ENCODE peak calls at places on chromosomes 13 and 19, in four cellular contexts. One of them, this sample, is unnamed.
A peak's percentile ranks its signal among the peaks of the same experiment; 100 is the strongest.

GRCh38 chr13:54953786-54954185 is 1925.2 kb downstream of the OLFM4 start:
- DNase-seq in endothelial cell of umbilical vein: no peak
- DNase-seq in IMR-90: no peak
- DNase-seq in K562: no peak
- DNase-seq in this sample: peak; percentile 9

GRCh38 chr13:110652231-110652730 is 36.9 kb downstream of the NAXD start:
- DNase-seq in endothelial cell of umbilical vein: no peak
- DNase-seq in IMR-90: no peak
- DNase-seq in K562: no peak
- DNase-seq in this sample: no peak

GRCh38 chr13:38262211-38262610 is 87.4 kb upstream of the UFM1 start:
- DNase-seq in endothelial cell of umbilical vein: no peak
- DNase-seq in IMR-90: no peak
- DNase-seq in K562: no peak
- DNase-seq in this sample: no peak

GRCh38 chr19:19642506-19643157 is 825 bp downstream of the GMIP start:
- DNase-seq in endothelial cell of umbilical vein: peak; percentile 16
- DNase-seq in IMR-90: no peak
- DNase-seq in K562: peak; percentile 37
- DNase-seq in this sample: no peak

GRCh38 chr19:41218615-41219507 is at the start of gene AXL:
- DNase-seq in endothelial cell of umbilical vein: peak; percentile 73
- DNase-seq in IMR-90: peak; percentile 86
- DNase-seq in K562: peak; percentile 42
- DNase-seq in this sample: peak; percentile 98

GRCh38 chr19:49851456-49852259 is 699 bp downstream of the PTOV1 start:
- DNase-seq in endothelial cell of umbilical vein: peak; percentile 37
- DNase-seq in IMR-90: no peak
- DNase-seq in K562: peak; percentile 86
- DNase-seq in this sample: no peak

GRCh38 chr19:2040647-2041435 is 10.2 kb downstream of the MKNK2 start:
- DNase-seq in endothelial cell of umbilical vein: no peak
- DNase-seq in IMR-90: no peak
- DNase-seq in K562: no peak
- DNase-seq in this sample: no peak

GRCh38 chr13:93397619-93398018 is 171.0 kb downstream of the GPC6 start:
- DNase-seq in endothelial cell of umbilical vein: no peak
- DNase-seq in IMR-90: no peak
- DNase-seq in K562: no peak
- DNase-seq in this sample: no peak

GRCh38 chr13:51614350-51614786 is 30.1 kb downstream of the WDFY2 start:
- DNase-seq in endothelial cell of umbilical vein: no peak
- DNase-seq in IMR-90: no peak
- DNase-seq in K562: no peak
- DNase-seq in this sample: no peak

GRCh38 chr19:1057185-1057857 is 9.6 kb upstream of the ARHGAP45 start:
- DNase-seq in endothelial cell of umbilical vein: peak; percentile 29
- DNase-seq in IMR-90: peak; percentile 67
- DNase-seq in K562: no peak
- DNase-seq in this sample: no peak

GRCh38 chr13:109738298-109738746 is 48.1 kb downstream of the IRS2 start:
- DNase-seq in endothelial cell of umbilical vein: no peak
- DNase-seq in IMR-90: no peak
- DNase-seq in K562: no peak
- DNase-seq in this sample: peak; percentile 32

GRCh38 chr19:41288898-41289505 is 21.0 kb upstream of the CCDC97 start:
- DNase-seq in endothelial cell of umbilical vein: no peak
- DNase-seq in IMR-90: no peak
- DNase-seq in K562: no peak
- DNase-seq in this sample: no peak

GRCh38 chr19:40908981-40909380 is 26.9 kb upstream of the CYP2A7 start:
- DNase-seq in endothelial cell of umbilical vein: peak; percentile 49
- DNase-seq in IMR-90: no peak
- DNase-seq in K562: no peak
- DNase-seq in this sample: no peak

GRCh38 chr13:110450941-110451340 is 110.6 kb downstream of the RAB20 start:
- DNase-seq in endothelial cell of umbilical vein: no peak
- DNase-seq in IMR-90: no peak
- DNase-seq in K562: no peak
- DNase-seq in this sample: no peak

GRCh38 chr13:21130116-21130515 is 46.2 kb downstream of the SKA3 start:
- DNase-seq in endothelial cell of umbilical vein: no peak
- DNase-seq in IMR-90: no peak
- DNase-seq in K562: no peak
- DNase-seq in this sample: no peak

GRCh38 chr13:106036870-106037269 is 498.6 kb downstream of the EFNB2 start:
- DNase-seq in endothelial cell of umbilical vein: no peak
- DNase-seq in IMR-90: no peak
- DNase-seq in K562: no peak
- DNase-seq in this sample: no peak

GRCh38 chr19:27652281-27652680 is 1560.7 kb downstream of the UQCRFS1 start:
- DNase-seq in endothelial cell of umbilical vein: no peak
- DNase-seq in IMR-90: no peak
- DNase-seq in K562: no peak
- DNase-seq in this sample: no peak

GRCh38 chr19:3149526-3150505 is 14.0 kb downstream of the GNA15 start:
- DNase-seq in endothelial cell of umbilical vein: no peak
- DNase-seq in IMR-90: no peak
- DNase-seq in K562: no peak
- DNase-seq in this sample: no peak

GRCh38 chr19:11194657-11195056 is 2.7 kb downstream of the KANK2 start:
- DNase-seq in endothelial cell of umbilical vein: no peak
- DNase-seq in IMR-90: peak; percentile 23
- DNase-seq in K562: no peak
- DNase-seq in this sample: no peak

GRCh38 chr19:29211562-29212416 is 1.2 kb downstream of the UQCRFS1 start:
- DNase-seq in endothelial cell of umbilical vein: no peak
- DNase-seq in IMR-90: peak; percentile 12
- DNase-seq in K562: peak; percentile 18
- DNase-seq in this sample: no peak

GRCh38 chr19:46713781-46714522 is 3.0 kb downstream of the PRKD2 start:
- DNase-seq in endothelial cell of umbilical vein: peak; percentile 85
- DNase-seq in IMR-90: peak; percentile 63
- DNase-seq in K562: peak; percentile 90
- DNase-seq in this sample: no peak

GRCh38 chr19:45250216-45250831 is 747 bp upstream of the MARK4 start:
- DNase-seq in endothelial cell of umbilical vein: no peak
- DNase-seq in IMR-90: no peak
- DNase-seq in K562: no peak
- DNase-seq in this sample: no peak

GRCh38 chr19:2325261-2326046 is 2.9 kb downstream of the LSM7 start:
- DNase-seq in endothelial cell of umbilical vein: peak; percentile 59
- DNase-seq in IMR-90: no peak
- DNase-seq in K562: no peak
- DNase-seq in this sample: no peak

GRCh38 chr13:21458457-21458815 is 667 bp downstream of the ZDHHC20 start:
- DNase-seq in endothelial cell of umbilical vein: peak; percentile 25
- DNase-seq in IMR-90: no peak
- DNase-seq in K562: peak; percentile 22
- DNase-seq in this sample: no peak

GRCh38 chr19:4152241-4152998 is 1.0 kb upstream of the CREB3L3 start:
- DNase-seq in endothelial cell of umbilical vein: no peak
- DNase-seq in IMR-90: no peak
- DNase-seq in K562: no peak
- DNase-seq in this sample: no peak

GRCh38 chr13:32811297-32811800 is 204.9 kb upstream of the KL start:
- DNase-seq in endothelial cell of umbilical vein: no peak
- DNase-seq in IMR-90: no peak
- DNase-seq in K562: no peak
- DNase-seq in this sample: no peak

GRCh38 chr19:40466219-40467006 is at the start of gene SPTBN4:
- DNase-seq in endothelial cell of umbilical vein: no peak
- DNase-seq in IMR-90: no peak
- DNase-seq in K562: no peak
- DNase-seq in this sample: no peak

GRCh38 chr13:87999141-87999765 is 328.1 kb downstream of the SLITRK5 start:
- DNase-seq in endothelial cell of umbilical vein: no peak
- DNase-seq in IMR-90: peak; percentile 30
- DNase-seq in K562: no peak
- DNase-seq in this sample: no peak

GRCh38 chr13:110677731-110678545 is 28.0 kb downstream of the CARS2 start:
- DNase-seq in endothelial cell of umbilical vein: no peak
- DNase-seq in IMR-90: peak; percentile 37
- DNase-seq in K562: no peak
- DNase-seq in this sample: no peak

GRCh38 chr13:30216111-30216510 is 91.2 kb downstream of the KATNAL1 start:
- DNase-seq in endothelial cell of umbilical vein: no peak
- DNase-seq in IMR-90: no peak
- DNase-seq in K562: no peak
- DNase-seq in this sample: no peak

GRCh38 chr13:51230473-51231105 is 8.4 kb downstream of the FAM124A start:
- DNase-seq in endothelial cell of umbilical vein: peak; percentile 87
- DNase-seq in IMR-90: peak; percentile 7
- DNase-seq in K562: no peak
- DNase-seq in this sample: no peak

GRCh38 chr13:36804588-36804987 is 14.4 kb upstream of the RFXAP start:
- DNase-seq in endothelial cell of umbilical vein: no peak
- DNase-seq in IMR-90: no peak
- DNase-seq in K562: no peak
- DNase-seq in this sample: no peak

GRCh38 chr19:35869327-35870123 is 1.2 kb downstream of the APLP1 start:
- DNase-seq in endothelial cell of umbilical vein: peak; percentile 80
- DNase-seq in IMR-90: peak; percentile 61
- DNase-seq in K562: peak; percentile 89
- DNase-seq in this sample: peak; percentile 21

DNA sequence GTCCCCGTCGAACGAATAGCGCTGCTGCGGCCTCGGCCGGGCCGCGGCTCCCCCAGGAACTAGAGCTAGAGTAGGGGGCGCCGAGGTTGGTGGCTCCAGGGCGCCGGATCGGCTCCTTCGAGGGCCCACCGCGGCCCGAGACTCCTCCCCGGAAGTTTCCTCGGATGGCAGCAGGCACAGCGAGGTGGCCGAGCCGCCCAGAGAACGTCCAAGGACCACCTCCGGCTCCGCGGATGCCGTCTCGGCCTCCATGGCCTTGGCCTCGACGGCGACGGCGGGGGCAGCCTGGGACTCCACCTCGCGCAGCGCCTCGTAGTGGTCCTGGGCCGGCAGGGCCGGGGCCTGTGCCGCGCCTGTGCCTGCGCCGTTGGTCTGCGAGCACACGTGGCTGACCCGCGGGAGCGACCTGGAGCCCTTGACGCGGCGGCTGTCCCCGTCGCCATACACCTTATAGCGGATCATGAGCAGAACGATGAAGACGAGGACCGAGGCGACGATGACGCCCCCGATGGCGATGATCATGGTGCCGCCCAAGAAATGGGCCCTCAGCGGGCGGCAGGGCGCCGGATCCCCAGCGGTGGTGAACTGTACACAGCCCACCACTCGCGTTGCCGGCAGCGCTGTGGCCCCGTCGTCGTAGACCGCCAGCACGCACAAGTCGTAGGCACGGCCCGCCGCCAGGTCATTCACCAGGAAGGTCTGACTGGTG is 11.8 kb downstream of the IFNL1 start:
- DNase-seq in endothelial cell of umbilical vein: no peak
- DNase-seq in IMR-90: no peak
- DNase-seq in K562: no peak
- DNase-seq in this sample: no peak
- H2AFZ ChIP-seq in endothelial cell of umbilical vein: peak overlapping the region; percentile 55
- H2AFZ ChIP-seq in IMR-90: peak overlapping the region; percentile 65
- H2AFZ ChIP-seq in K562: no peak overlapping the region
- H2AFZ ChIP-seq in this sample: no peak overlapping the region

GRCh38 chr13:72698164-72698563 is 29.3 kb downstream of the MZT1 start:
- DNase-seq in endothelial cell of umbilical vein: no peak
- DNase-seq in IMR-90: no peak
- DNase-seq in K562: no peak
- DNase-seq in this sample: no peak
- H3K9me1 ChIP-seq in endothelial cell of umbilical vein: no peaks in the 10 kb centered on the region
- H3K9me1 ChIP-seq in IMR-90: no peaks in the 10 kb centered on the region
- H3K9me1 ChIP-seq in K562: no peaks in the 10 kb centered on the region
- H3K9me1 ChIP-seq in this sample: no peaks in the 10 kb centered on the region

DNA sequence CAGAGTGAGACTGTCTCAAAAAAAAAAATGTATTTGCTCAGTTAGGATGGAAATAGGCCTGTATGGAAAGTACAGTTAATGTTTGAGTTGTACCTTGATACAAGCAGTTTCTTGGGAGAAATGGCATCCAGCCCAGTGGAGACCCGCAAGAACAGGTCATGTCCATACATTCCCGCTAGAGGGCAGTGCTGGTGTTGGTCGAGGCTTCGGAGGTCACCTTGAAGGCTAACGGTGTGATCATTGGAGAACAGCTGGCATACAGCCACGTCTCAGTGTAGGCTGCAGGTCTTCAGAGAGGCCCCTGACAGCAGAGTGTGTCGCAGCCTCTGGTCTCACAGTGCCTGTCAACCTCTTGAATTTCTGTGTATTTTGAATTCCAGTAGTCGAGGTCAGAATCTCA is 7.5 kb downstream of the ZNF610 start:
- DNase-seq in endothelial cell of umbilical vein: peak; percentile 39
- DNase-seq in IMR-90: peak; percentile 13
- DNase-seq in K562: peak; percentile 65
- DNase-seq in this sample: no peak
- TF ChIP-seq CTCF in endothelial cell of umbilical vein: peak; percentile 30
- TF ChIP-seq CTCF in IMR-90: peak; percentile 32
- TF ChIP-seq CTCF in K562: peak; percentile 69
- TF ChIP-seq CTCF in this sample: peak; percentile 16

DNA sequence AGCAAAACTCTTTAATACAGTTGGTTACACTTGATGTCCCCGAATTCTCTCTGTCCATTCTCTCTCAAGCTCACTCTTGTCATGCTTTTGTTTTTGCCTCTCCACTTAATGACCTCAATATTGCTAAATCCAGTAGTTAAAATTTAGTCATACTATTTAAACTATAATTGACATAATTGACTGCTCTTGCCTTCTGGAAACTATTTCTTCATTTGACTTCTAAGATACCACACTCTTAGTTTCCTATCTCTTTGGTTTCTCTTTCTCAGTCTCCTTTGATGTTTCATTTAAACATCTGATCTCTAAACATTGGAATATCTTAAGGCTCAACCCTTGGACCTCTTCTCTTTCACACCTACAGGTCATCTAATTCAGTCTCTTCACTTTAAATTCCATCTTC is 211.3 kb downstream of the COG6 start:
- DNase-seq in endothelial cell of umbilical vein: no peak
- DNase-seq in IMR-90: no peak
- DNase-seq in K562: no peak
- DNase-seq in this sample: no peak
- H2AFZ ChIP-seq in endothelial cell of umbilical vein: no peak overlapping the region
- H2AFZ ChIP-seq in IMR-90: no peak overlapping the region
- H2AFZ ChIP-seq in K562: no peak overlapping the region
- H2AFZ ChIP-seq in this sample: no peak overlapping the region

GRCh38 chr19:17097593-17098126 is 22.1 kb downstream of the MYO9B start:
- DNase-seq in endothelial cell of umbilical vein: peak; percentile 41
- DNase-seq in IMR-90: peak; percentile 41
- DNase-seq in K562: peak; percentile 63
- DNase-seq in this sample: no peak
- H3K9me1 ChIP-seq in endothelial cell of umbilical vein: no peaks in the 10 kb centered on the region
- H3K9me1 ChIP-seq in IMR-90: peaks cover 28% of the 10 kb centered on the region
- H3K9me1 ChIP-seq in K562: no peaks in the 10 kb centered on the region
- H3K9me1 ChIP-seq in this sample: peaks cover 2% of the 10 kb centered on the region

GRCh38 chr13:113475280-113475679 is 15.2 kb downstream of the DCUN1D2 start:
- DNase-seq in endothelial cell of umbilical vein: no peak
- DNase-seq in IMR-90: no peak
- DNase-seq in K562: no peak
- DNase-seq in this sample: no peak
- TF ChIP-seq CTCF in endothelial cell of umbilical vein: no peak
- TF ChIP-seq CTCF in IMR-90: no peak
- TF ChIP-seq CTCF in K562: no peak
- TF ChIP-seq CTCF in this sample: no peak